ENCODE peak calls at places on chromosomes 5 and 9, in four cellular contexts. U, E, I and T are unnamed samples.

GRCh38 chr9:18421391-18421790 is 52.6 kb upstream of the ADAMTSL1 start:
- DNase-seq in U (no peak), E (no peak), I (no peak), T (no peak)

GRCh38 chr9:135821116-135821515 is 86.2 kb downstream of the CAMSAP1 start:
- DNase-seq in U (no peak), E (no peak), I (no peak), T (no peak)

GRCh38 chr9:105059260-105059659 is 131.3 kb upstream of the ABCA1 start:
- DNase-seq in U (peak; percentile 43), E (no peak), I (peak; percentile 53), T (no peak)

GRCh38 chr9:135570456-135570855 is 8.9 kb downstream of the PAEP start:
- DNase-seq in U (no peak), E (no peak), I (no peak), T (no peak)

GRCh38 chr5:127010362-127010761 is 20.0 kb downstream of the MARCHF3 start:
- DNase-seq in U (peak; percentile 47), E (no peak), I (no peak), T (peak; percentile 29)

GRCh38 chr5:127092690-127093089 is 19.4 kb upstream of the C5orf63 start:
- DNase-seq in U (peak; percentile 67), E (no peak), I (peak; percentile 62), T (peak; percentile 82)

GRCh38 chr5:116375926-116376325 is 198.7 kb downstream of the SEMA6A start:
- DNase-seq in U (no peak), E (no peak), I (no peak), T (no peak)

GRCh38 chr5:169724303-169724702 is 87.2 kb downstream of the DOCK2 start:
- DNase-seq in U (no peak), E (no peak), I (no peak), T (no peak)